ENCODE peak calls at places on chromosomes 1 and 21, in four cellular contexts. One of them, this sample, is unnamed.

GRCh38 chr1:61459345-61459744 is 265.6 kb downstream of the TM2D1 start:
- DNase-seq in neuronal stem cell: no peak
- DNase-seq in transverse colon: no peak
- DNase-seq in A549: no peak
- DNase-seq in this sample: no peak

GRCh38 chr1:183259886-183260285 is 73.8 kb downstream of the LAMC2 start:
- DNase-seq in neuronal stem cell: no peak
- DNase-seq in A549: no peak
- DNase-seq in transverse colon: no peak
- DNase-seq in this sample: no peak

GRCh38 chr21:39724944-39725343 is 20.0 kb upstream of the IGSF5 start:
- DNase-seq in transverse colon: no peak
- DNase-seq in A549: no peak
- DNase-seq in neuronal stem cell: no peak
- DNase-seq in this sample: no peak

GRCh38 chr1:234940841-234941240 is 187.8 kb downstream of the TOMM20 start:
- DNase-seq in A549: no peak
- DNase-seq in transverse colon: no peak
- DNase-seq in neuronal stem cell: no peak
- DNase-seq in this sample: no peak

GRCh38 chr1:15748264-15748663 is 6.0 kb downstream of the TMEM82 start:
- DNase-seq in transverse colon: no peak
- DNase-seq in A549: no peak
- DNase-seq in neuronal stem cell: no peak
- DNase-seq in this sample: no peak

GRCh38 chr1:96313216-96313615 is 408.4 kb upstream of the PTBP2 start:
- DNase-seq in transverse colon: no peak
- DNase-seq in A549: no peak
- DNase-seq in neuronal stem cell: no peak
- DNase-seq in this sample: no peak

GRCh38 chr21:46431448-46431847 is 27.2 kb upstream of the DIP2A start:
- DNase-seq in transverse colon: no peak
- DNase-seq in neuronal stem cell: no peak
- DNase-seq in A549: no peak
- DNase-seq in this sample: no peak

GRCh38 chr1:1082239-1083180 is 8.4 kb upstream of the RNF223 start:
- DNase-seq in A549: no peak
- DNase-seq in neuronal stem cell: no peak
- DNase-seq in transverse colon: peak; percentile 6
- DNase-seq in this sample: no peak

GRCh38 chr1:164583196-164583595 is 24.2 kb downstream of the PBX1 start:
- DNase-seq in neuronal stem cell: no peak
- DNase-seq in transverse colon: no peak
- DNase-seq in A549: no peak
- DNase-seq in this sample: no peak

GRCh38 chr1:170126691-170127090 is 19.1 kb upstream of the NTMT2 start:
- DNase-seq in transverse colon: no peak
- DNase-seq in neuronal stem cell: peak; percentile 39
- DNase-seq in A549: no peak
- DNase-seq in this sample: no peak

GRCh38 chr1:97797403-97798183 is 123.2 kb downstream of the DPYD start:
- DNase-seq in neuronal stem cell: no peak
- DNase-seq in A549: no peak
- DNase-seq in transverse colon: no peak
- DNase-seq in this sample: no peak

GRCh38 chr1:9782116-9782751 is 41.5 kb downstream of the CLSTN1 start:
- DNase-seq in A549: no peak
- DNase-seq in neuronal stem cell: no peak
- DNase-seq in transverse colon: no peak
- DNase-seq in this sample: no peak

GRCh38 chr1:16628361-16629111 is 15.2 kb upstream of the NBPF1 start:
- DNase-seq in neuronal stem cell: no peak
- DNase-seq in A549: no peak
- DNase-seq in transverse colon: peak; percentile 19
- DNase-seq in this sample: peak; percentile 59

GRCh38 chr1:32623775-32624174 is 26.6 kb downstream of the ZBTB8OS start:
- DNase-seq in neuronal stem cell: no peak
- DNase-seq in A549: no peak
- DNase-seq in transverse colon: no peak
- DNase-seq in this sample: no peak

GRCh38 chr1:190373705-190374336 is 103.8 kb downstream of the BRINP3 start:
- DNase-seq in neuronal stem cell: peak; percentile 8
- DNase-seq in A549: no peak
- DNase-seq in transverse colon: no peak
- DNase-seq in this sample: no peak

GRCh38 chr1:230851291-230851691 is 17.0 kb downstream of the C1orf198 start:
- DNase-seq in transverse colon: no peak
- DNase-seq in neuronal stem cell: no peak
- DNase-seq in A549: no peak
- DNase-seq in this sample: no peak

GRCh38 chr1:236860096-236860495 is 65.0 kb downstream of the MTR start:
- DNase-seq in neuronal stem cell: no peak
- DNase-seq in transverse colon: no peak
- DNase-seq in A549: no peak
- DNase-seq in this sample: no peak

GRCh38 chr1:84382127-84382526 is 16.2 kb upstream of the DNASE2B start:
- DNase-seq in A549: no peak
- DNase-seq in neuronal stem cell: no peak
- DNase-seq in transverse colon: no peak
- DNase-seq in this sample: no peak

GRCh38 chr1:24892188-24893153 is 37.6 kb downstream of the RUNX3 start:
- DNase-seq in neuronal stem cell: no peak
- DNase-seq in A549: no peak
- DNase-seq in transverse colon: peak; percentile 3
- DNase-seq in this sample: no peak

GRCh38 chr1:7886346-7886745 is 33.5 kb upstream of the UTS2 start:
- DNase-seq in transverse colon: no peak
- DNase-seq in neuronal stem cell: no peak
- DNase-seq in A549: no peak
- DNase-seq in this sample: no peak

GRCh38 chr1:33358771-33359503 is 38.0 kb upstream of the A3GALT2 start:
- DNase-seq in neuronal stem cell: no peak
- DNase-seq in A549: no peak
- DNase-seq in transverse colon: no peak
- DNase-seq in this sample: no peak

GRCh38 chr1:60589046-60589748 is 493.2 kb upstream of the NFIA start:
- DNase-seq in neuronal stem cell: no peak
- DNase-seq in A549: no peak
- DNase-seq in transverse colon: no peak
- DNase-seq in this sample: no peak

GRCh38 chr1:166283190-166283589 is 116.4 kb upstream of the FAM78B start:
- DNase-seq in transverse colon: no peak
- DNase-seq in neuronal stem cell: no peak
- DNase-seq in A549: no peak
- DNase-seq in this sample: no peak

GRCh38 chr1:22739648-22740385 is 29.2 kb downstream of the EPHB2 start:
- DNase-seq in neuronal stem cell: no peak
- DNase-seq in transverse colon: peak; percentile 23
- DNase-seq in A549: peak; percentile 81
- DNase-seq in this sample: peak; percentile 69

GRCh38 chr1:192927496-192927895 is 118.7 kb downstream of the RGS2 start:
- DNase-seq in transverse colon: no peak
- DNase-seq in A549: no peak
- DNase-seq in neuronal stem cell: no peak
- DNase-seq in this sample: no peak

GRCh38 chr1:44249543-44249942 is 36.3 kb downstream of the DMAP1 start:
- DNase-seq in A549: no peak
- DNase-seq in transverse colon: no peak
- DNase-seq in neuronal stem cell: no peak
- DNase-seq in this sample: peak; percentile 73

GRCh38 chr1:164801791-164802572 is 243.0 kb downstream of the PBX1 start:
- DNase-seq in transverse colon: no peak
- DNase-seq in neuronal stem cell: no peak
- DNase-seq in A549: no peak
- DNase-seq in this sample: no peak

GRCh38 chr1:242178924-242179708 is 180.2 kb upstream of the MAP1LC3C start:
- DNase-seq in transverse colon: no peak
- DNase-seq in neuronal stem cell: no peak
- DNase-seq in A549: no peak
- DNase-seq in this sample: no peak

DNA sequence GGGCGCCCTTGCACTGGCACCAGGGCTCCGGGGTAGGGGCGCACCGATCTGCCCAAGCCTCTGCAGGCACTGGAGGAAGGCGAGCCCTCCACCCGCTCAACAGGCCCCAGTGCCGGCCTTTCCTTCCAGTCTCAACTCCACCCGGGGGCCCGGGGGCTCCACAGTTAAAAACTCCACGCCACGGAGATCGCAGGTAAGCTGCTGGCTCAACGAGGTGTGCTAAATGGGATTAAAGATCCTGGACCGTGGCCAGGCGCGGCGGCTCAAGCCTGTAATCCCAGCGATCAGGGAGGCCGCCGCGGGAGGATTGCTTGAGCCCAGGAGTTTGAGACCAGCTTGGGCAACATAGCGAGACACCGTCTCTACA is 536 bp downstream of the HSF2BP start:
- DNase-seq in transverse colon: no peak
- DNase-seq in A549: no peak
- DNase-seq in neuronal stem cell: no peak
- DNase-seq in this sample: no peak
- H3K27ac ChIP-seq in transverse colon: peak overlapping the region; percentile 88
- H3K27ac ChIP-seq in A549: peak overlapping the region; percentile 95
- H3K27ac ChIP-seq in neuronal stem cell: no peak overlapping the region
- H3K27ac ChIP-seq in this sample: peak overlapping the region; percentile 84

GRCh38 chr1:19365711-19366110 is 53.6 kb downstream of the SLC66A1 start:
- DNase-seq in neuronal stem cell: no peak
- DNase-seq in transverse colon: no peak
- DNase-seq in A549: no peak
- DNase-seq in this sample: no peak
- H3K27ac ChIP-seq in neuronal stem cell: no peak overlapping the region
- H3K27ac ChIP-seq in transverse colon: no peak overlapping the region
- H3K27ac ChIP-seq in A549: no peak overlapping the region
- H3K27ac ChIP-seq in this sample: no peak overlapping the region

GRCh38 chr1:202223110-202223834 is 29.7 kb downstream of the LGR6 start:
- DNase-seq in A549: no peak
- DNase-seq in neuronal stem cell: no peak
- DNase-seq in transverse colon: no peak
- DNase-seq in this sample: no peak
- H3K27ac ChIP-seq in A549: peak overlapping the region; percentile 84
- H3K27ac ChIP-seq in neuronal stem cell: no peak overlapping the region
- H3K27ac ChIP-seq in transverse colon: no peak overlapping the region
- H3K27ac ChIP-seq in this sample: peak overlapping the region; percentile 47

DNA sequence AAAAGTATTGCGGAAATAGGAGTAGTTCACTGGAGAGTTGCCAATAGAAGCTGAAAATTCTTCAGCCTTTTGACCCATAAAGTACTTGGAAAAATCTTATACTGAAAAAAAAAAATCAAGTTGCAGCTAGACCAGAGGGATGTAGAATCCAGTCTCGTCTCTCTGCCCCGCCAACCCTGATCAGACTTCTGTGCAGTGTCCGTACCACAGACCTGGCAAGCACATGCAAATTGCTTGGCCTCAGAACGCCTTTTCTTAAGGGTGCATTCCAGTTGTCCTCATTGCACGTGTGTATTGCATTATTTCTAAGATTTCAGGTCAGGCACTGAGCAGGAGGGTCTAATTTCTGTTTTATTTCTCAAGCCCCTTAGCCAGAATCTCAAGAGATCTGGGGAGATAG is 5.7 kb downstream of the RHOU start:
- DNase-seq in transverse colon: no peak
- DNase-seq in A549: no peak
- DNase-seq in neuronal stem cell: no peak
- DNase-seq in this sample: no peak
- H3K27ac ChIP-seq in transverse colon: no peak overlapping the region
- H3K27ac ChIP-seq in A549: no peak overlapping the region
- H3K27ac ChIP-seq in neuronal stem cell: no peak overlapping the region
- H3K27ac ChIP-seq in this sample: no peak overlapping the region

GRCh38 chr1:145996433-145997155 is at the start of gene TXNIP:
- DNase-seq in A549: peak; percentile 99
- DNase-seq in transverse colon: peak; percentile 99
- DNase-seq in neuronal stem cell: peak; percentile 92
- DNase-seq in this sample: peak; percentile 100

GRCh38 chr1:145995148-145995851 is 1.1 kb downstream of the TXNIP start:
- DNase-seq in A549: no peak
- DNase-seq in neuronal stem cell: no peak
- DNase-seq in transverse colon: no peak
- DNase-seq in this sample: no peak

GRCh38 chr1:145997156-145998023 is 1.0 kb upstream of the TXNIP start:
- DNase-seq in transverse colon: peak; percentile 74
- DNase-seq in A549: no peak
- DNase-seq in neuronal stem cell: no peak
- DNase-seq in this sample: no peak

GRCh38 chr1:145994391-145995120 is 1.8 kb downstream of the TXNIP start:
- DNase-seq in neuronal stem cell: no peak
- DNase-seq in A549: no peak
- DNase-seq in transverse colon: no peak
- DNase-seq in this sample: no peak

DNA sequence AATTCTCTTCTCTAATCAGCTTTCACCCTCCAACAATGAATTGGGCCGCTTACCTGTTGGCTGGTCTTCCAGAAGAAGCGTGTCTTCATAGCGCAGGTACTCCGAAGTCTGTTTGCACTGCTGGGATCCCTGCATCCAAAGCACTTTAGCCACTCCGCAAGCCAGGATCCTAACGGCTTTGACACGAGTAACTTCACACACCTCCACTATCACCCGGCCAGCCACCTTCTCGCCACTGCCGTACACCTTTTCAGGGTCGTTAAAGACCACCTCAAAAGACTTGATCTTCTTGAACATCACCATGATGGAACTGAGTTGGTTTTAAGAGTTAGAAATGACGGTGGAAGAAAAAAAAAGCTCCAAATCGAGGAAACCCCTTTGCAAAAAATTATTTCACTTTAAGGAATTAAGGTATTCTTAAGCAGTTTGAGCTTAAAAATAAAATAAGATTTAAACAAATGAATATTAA is 381 bp downstream of the TXNIP start:
- DNase-seq in transverse colon: no peak
- DNase-seq in neuronal stem cell: no peak
- DNase-seq in A549: no peak
- DNase-seq in this sample: no peak
- H3K27ac ChIP-seq in transverse colon: peak overlapping the region; percentile 98
- H3K27ac ChIP-seq in neuronal stem cell: no peak overlapping the region
- H3K27ac ChIP-seq in A549: no peak overlapping the region
- H3K27ac ChIP-seq in this sample: peak overlapping the region; percentile 98

DNA sequence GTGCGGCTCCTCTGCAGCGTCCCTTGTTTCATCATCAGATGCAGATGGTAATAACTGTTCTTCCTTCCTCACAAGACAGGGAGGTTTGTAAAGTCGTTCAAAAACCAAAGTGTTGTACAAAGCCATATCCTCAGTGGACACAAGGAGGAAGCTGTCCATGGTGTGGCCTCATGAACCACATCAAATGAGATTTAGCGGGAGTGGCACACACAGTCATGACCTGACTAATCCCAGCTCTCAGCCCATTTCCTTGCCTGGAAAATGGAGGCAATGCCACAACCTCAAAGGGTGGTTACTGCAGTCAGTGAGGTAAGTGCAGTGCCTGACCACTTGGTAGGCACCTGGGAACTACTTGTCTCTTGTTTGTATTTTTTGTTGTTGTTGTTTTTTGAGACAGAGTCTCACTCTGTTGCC is 13.4 kb downstream of the ENTREP3 start:
- DNase-seq in neuronal stem cell: no peak
- DNase-seq in transverse colon: no peak
- DNase-seq in A549: no peak
- DNase-seq in this sample: no peak
- H3K27ac ChIP-seq in neuronal stem cell: no peak overlapping the region
- H3K27ac ChIP-seq in transverse colon: peak overlapping the region; percentile 95
- H3K27ac ChIP-seq in A549: peak overlapping the region; percentile 75
- H3K27ac ChIP-seq in this sample: peak overlapping the region; percentile 12

This sample was measured in right atrium auricular region.